ENCODE peak calls at places on chromosome 18, in five cellular contexts. U is AG10803, G is AG08396, L is A549, S is fibroblast of mammary gland. J is an unnamed sample.

GRCh38 chr18:28984731-28985130 is 807.8 kb upstream of the CDH2 start:
- DNase-seq in S (peak), U (no peak), G (no peak), L (no peak), J (no peak)

GRCh38 chr18:34158881-34159690 is 65.6 kb downstream of the NOL4 start:
- DNase-seq in L (no peak), U (no peak), G (no peak), S (peak), J (no peak)

GRCh38 chr18:470661-471501 is 29.6 kb downstream of the COLEC12 start:
- DNase-seq in G (no peak), S (peak), U (peak), L (no peak), J (no peak)

GRCh38 chr18:74266161-74266560 is 25.6 kb downstream of the CYB5A start:
- DNase-seq in U (no peak), G (no peak), L (peak), S (peak), J (no peak)

GRCh38 chr18:36688020-36688965 is 140.5 kb downstream of the TPGS2 start:
- DNase-seq in U (peak), L (peak), S (peak), G (peak), J (peak)

GRCh38 chr18:29154196-29154757 is 977.3 kb upstream of the CDH2 start:
- DNase-seq in S (peak), L (peak), U (peak), G (peak), J (no peak)

GRCh38 chr18:23617412-23618009 is 31.2 kb upstream of the NPC1 start:
- DNase-seq in S (no peak), L (no peak), U (no peak), G (no peak), J (no peak)

GRCh38 chr18:37435996-37436395 is 129.6 kb downstream of the CELF4 start:
- DNase-seq in U (peak), G (no peak), S (no peak), L (no peak), J (no peak)

GRCh38 chr18:36307513-36307912 is 10.0 kb downstream of the FHOD3 start:
- DNase-seq in G (no peak), L (no peak), U (peak), S (peak), J (no peak)

GRCh38 chr18:51890762-51891161 is 449.2 kb upstream of the DCC start:
- DNase-seq in S (no peak), U (peak), L (peak), G (peak), J (no peak)

GRCh38 chr18:14945286-14945685 is 197.3 kb downstream of the ANKRD30B start:
- DNase-seq in S (no peak), U (no peak), L (no peak), G (no peak), J (no peak)

GRCh38 chr18:74242451-74243096 is 49.2 kb downstream of the CYB5A start:
- DNase-seq in S (peak), G (no peak), U (no peak), L (no peak), J (no peak)

GRCh38 chr18:47050468-47050867 is 15.0 kb upstream of the ELOA2 start:
- DNase-seq in G (peak), S (peak), L (peak), U (peak), J (no peak)

GRCh38 chr18:34223893-34224422 is 755 bp downstream of the NOL4 start:
- DNase-seq in L (no peak), S (no peak), U (no peak), G (no peak), J (no peak)